ENCODE peak calls at places on chromosome 20, in eight cellular contexts. T is activated naive CD8-positive, alpha-beta T cell treated with anti-CD3 and anti-CD28 coated beads for 36 hours; O is Ammon's horn; P is glutamatergic neuron; Q is AG04450; F is left lung; L is HEK293T; Y is cardiac muscle cell. R is an unnamed sample.

GRCh38 chr20:8756410-8756809 is 312.5 kb upstream of the PLCB4 start:
- DNase-seq in T (no peak), O (no peak), P (no peak), Q (peak), F (no peak), L (no peak), Y (peak), R (no peak)

GRCh38 chr20:15446373-15446772 is 1109.0 kb upstream of the FLRT3 start:
- DNase-seq in T (no peak), O (no peak), P (no peak), Q (no peak), F (no peak), L (no peak), Y (no peak), R (no peak)

GRCh38 chr20:1894471-1894950 is 696 bp upstream of the SIRPA start:
- DNase-seq in T (peak), O (no peak), P (peak), Q (no peak), F (peak), L (peak), Y (peak), R (no peak)

GRCh38 chr20:51142448-51142847 is 119.5 kb upstream of the KCNG1 start:
- DNase-seq in T (no peak), O (no peak), P (no peak), Q (no peak), F (no peak), L (no peak), Y (no peak), R (no peak)

GRCh38 chr20:48791014-48791413 is 36.8 kb downstream of the PREX1 start:
- DNase-seq in T (no peak), O (no peak), P (peak), Q (no peak), F (no peak), L (no peak), Y (peak), R (no peak)

GRCh38 chr20:58331961-58332551 is 22.5 kb downstream of the RAB22A start:
- DNase-seq in T (no peak), O (no peak), P (no peak), Q (no peak), F (no peak), L (no peak), Y (no peak), R (no peak)

GRCh38 chr20:46809961-46810360 is 84.7 kb upstream of the EYA2 start:
- DNase-seq in T (no peak), O (no peak), P (no peak), Q (no peak), F (no peak), L (no peak), Y (no peak), R (no peak)

GRCh38 chr20:10318625-10319024 is 100.0 kb downstream of the SNAP25 start:
- DNase-seq in T (no peak), O (no peak), P (no peak), Q (no peak), F (no peak), L (no peak), Y (no peak), R (no peak)

GRCh38 chr20:24735263-24735662 is 213.8 kb upstream of the CST7 start:
- DNase-seq in T (no peak), O (no peak), P (no peak), Q (no peak), F (no peak), L (no peak), Y (peak), R (no peak)

GRCh38 chr20:768426-768978 is at the start of gene SLC52A3:
- DNase-seq in T (peak), O (no peak), P (peak), Q (no peak), F (no peak), L (peak), Y (no peak), R (no peak)

GRCh38 chr20:10217517-10218410 is 866 bp upstream of the SNAP25 start:
- DNase-seq in T (peak), O (peak), P (peak), Q (peak), F (peak), L (peak), Y (peak), R (no peak)

GRCh38 chr20:61733891-61734732 is 331.6 kb downstream of the TAF4 start:
- DNase-seq in T (no peak), O (no peak), P (no peak), Q (no peak), F (no peak), L (no peak), Y (no peak), R (no peak)

GRCh38 chr20:24705486-24705885 is 236.1 kb downstream of the SYNDIG1 start:
- DNase-seq in T (no peak), O (no peak), P (no peak), Q (no peak), F (no peak), L (no peak), Y (no peak), R (no peak)

GRCh38 chr20:40689943-40690835 is 1.2 kb upstream of the MAFB start:
- DNase-seq in T (peak), O (peak), P (peak), Q (peak), F (peak), L (peak), Y (peak), R (no peak)

GRCh38 chr20:62924567-62925419 is 1.5 kb downstream of the DIDO1 start:
- DNase-seq in T (peak), O (no peak), P (no peak), Q (no peak), F (no peak), L (no peak), Y (peak), R (no peak)

GRCh38 chr20:58420798-58421496 is 31.9 kb downstream of the VAPB start:
- DNase-seq in T (no peak), O (no peak), P (no peak), Q (no peak), F (no peak), L (no peak), Y (peak), R (no peak)

GRCh38 chr20:34294563-34294962 is 8.6 kb downstream of the AHCY start:
- DNase-seq in T (no peak), O (no peak), P (no peak), Q (no peak), F (no peak), L (no peak), Y (no peak), R (no peak)

GRCh38 chr20:57529810-57530209 is 4.9 kb upstream of the CTCFL start:
- DNase-seq in T (no peak), O (no peak), P (no peak), Q (no peak), F (no peak), L (no peak), Y (no peak), R (no peak)

GRCh38 chr20:19137641-19138040 is 74.8 kb upstream of the SLC24A3 start:
- DNase-seq in T (no peak), O (no peak), P (no peak), Q (no peak), F (no peak), L (no peak), Y (no peak), R (no peak)

R was measured in iPS DF 6.9.